ENCODE peak calls at places on chromosomes 4 and X, in eight cellular contexts. One of them, this sample, is unnamed.

GRCh38 chr4:97153042-97153441 is 990.2 kb downstream of the STPG2 start:
- DNase-seq in mammary epithelial cell: peak
- DNase-seq in G401: peak
- DNase-seq in HFF-Myc: no peak
- DNase-seq in mucosa of descending colon: no peak
- DNase-seq in NCI-H774: no peak
- DNase-seq in stimulated activated CD4-positive, alpha-beta T cell treated with anti-CD3 and anti-CD28 coated beads, Interleukin-12 subunit alpha, Interleukin-12 subunit beta, amount 100 ng/mL, for 4 hours: no peak
- DNase-seq in dorsolateral prefrontal cortex: no peak
- DNase-seq in this sample: no peak

GRCh38 chr4:158322119-158322518 is 111.8 kb downstream of the TMEM144 start:
- DNase-seq in mammary epithelial cell: no peak
- DNase-seq in NCI-H774: no peak
- DNase-seq in stimulated activated CD4-positive, alpha-beta T cell treated with anti-CD3 and anti-CD28 coated beads, Interleukin-12 subunit alpha, Interleukin-12 subunit beta, amount 100 ng/mL, for 4 hours: no peak
- DNase-seq in G401: no peak
- DNase-seq in HFF-Myc: no peak
- DNase-seq in dorsolateral prefrontal cortex: no peak
- DNase-seq in mucosa of descending colon: no peak
- DNase-seq in this sample: peak

GRCh38 chr4:82975792-82976191 is 34.8 kb downstream of the LIN54 start:
- DNase-seq in HFF-Myc: peak
- DNase-seq in dorsolateral prefrontal cortex: no peak
- DNase-seq in mammary epithelial cell: no peak
- DNase-seq in stimulated activated CD4-positive, alpha-beta T cell treated with anti-CD3 and anti-CD28 coated beads, Interleukin-12 subunit alpha, Interleukin-12 subunit beta, amount 100 ng/mL, for 4 hours: no peak
- DNase-seq in mucosa of descending colon: no peak
- DNase-seq in G401: no peak
- DNase-seq in NCI-H774: no peak
- DNase-seq in this sample: peak

GRCh38 chrX:140467211-140467610 is 37.7 kb downstream of the SOX3 start:
- DNase-seq in dorsolateral prefrontal cortex: no peak
- DNase-seq in G401: no peak
- DNase-seq in stimulated activated CD4-positive, alpha-beta T cell treated with anti-CD3 and anti-CD28 coated beads, Interleukin-12 subunit alpha, Interleukin-12 subunit beta, amount 100 ng/mL, for 4 hours: no peak
- DNase-seq in mucosa of descending colon: no peak
- DNase-seq in NCI-H774: no peak
- DNase-seq in HFF-Myc: no peak
- DNase-seq in mammary epithelial cell: no peak
- DNase-seq in this sample: peak

GRCh38 chr4:118752551-118752950 is 67.4 kb downstream of the METTL14 start:
- DNase-seq in HFF-Myc: no peak
- DNase-seq in mucosa of descending colon: no peak
- DNase-seq in dorsolateral prefrontal cortex: no peak
- DNase-seq in stimulated activated CD4-positive, alpha-beta T cell treated with anti-CD3 and anti-CD28 coated beads, Interleukin-12 subunit alpha, Interleukin-12 subunit beta, amount 100 ng/mL, for 4 hours: no peak
- DNase-seq in G401: no peak
- DNase-seq in mammary epithelial cell: no peak
- DNase-seq in NCI-H774: no peak
- DNase-seq in this sample: no peak

GRCh38 chr4:150619032-150619431 is 37.1 kb downstream of the MAB21L2 start:
- DNase-seq in mammary epithelial cell: no peak
- DNase-seq in stimulated activated CD4-positive, alpha-beta T cell treated with anti-CD3 and anti-CD28 coated beads, Interleukin-12 subunit alpha, Interleukin-12 subunit beta, amount 100 ng/mL, for 4 hours: no peak
- DNase-seq in NCI-H774: no peak
- DNase-seq in HFF-Myc: no peak
- DNase-seq in mucosa of descending colon: no peak
- DNase-seq in G401: no peak
- DNase-seq in dorsolateral prefrontal cortex: no peak
- DNase-seq in this sample: no peak

GRCh38 chr4:77172336-77172735 is 15.3 kb downstream of the CCNG2 start:
- DNase-seq in G401: no peak
- DNase-seq in mammary epithelial cell: peak
- DNase-seq in HFF-Myc: peak
- DNase-seq in dorsolateral prefrontal cortex: no peak
- DNase-seq in NCI-H774: no peak
- DNase-seq in stimulated activated CD4-positive, alpha-beta T cell treated with anti-CD3 and anti-CD28 coated beads, Interleukin-12 subunit alpha, Interleukin-12 subunit beta, amount 100 ng/mL, for 4 hours: no peak
- DNase-seq in mucosa of descending colon: no peak
- DNase-seq in this sample: peak

GRCh38 chr4:37002625-37003024 is 241.9 kb upstream of the NWD2 start:
- DNase-seq in dorsolateral prefrontal cortex: no peak
- DNase-seq in HFF-Myc: no peak
- DNase-seq in mammary epithelial cell: no peak
- DNase-seq in mucosa of descending colon: no peak
- DNase-seq in NCI-H774: no peak
- DNase-seq in stimulated activated CD4-positive, alpha-beta T cell treated with anti-CD3 and anti-CD28 coated beads, Interleukin-12 subunit alpha, Interleukin-12 subunit beta, amount 100 ng/mL, for 4 hours: no peak
- DNase-seq in G401: no peak
- DNase-seq in this sample: no peak

GRCh38 chr4:184457530-184458249 is 16.7 kb downstream of the IRF2 start:
- DNase-seq in stimulated activated CD4-positive, alpha-beta T cell treated with anti-CD3 and anti-CD28 coated beads, Interleukin-12 subunit alpha, Interleukin-12 subunit beta, amount 100 ng/mL, for 4 hours: no peak
- DNase-seq in mucosa of descending colon: no peak
- DNase-seq in NCI-H774: no peak
- DNase-seq in HFF-Myc: no peak
- DNase-seq in dorsolateral prefrontal cortex: no peak
- DNase-seq in G401: peak
- DNase-seq in mammary epithelial cell: no peak
- DNase-seq in this sample: no peak

GRCh38 chr4:75089206-75089605 is 156.3 kb downstream of the PARM1 start:
- DNase-seq in mammary epithelial cell: no peak
- DNase-seq in HFF-Myc: no peak
- DNase-seq in NCI-H774: no peak
- DNase-seq in dorsolateral prefrontal cortex: no peak
- DNase-seq in G401: no peak
- DNase-seq in stimulated activated CD4-positive, alpha-beta T cell treated with anti-CD3 and anti-CD28 coated beads, Interleukin-12 subunit alpha, Interleukin-12 subunit beta, amount 100 ng/mL, for 4 hours: no peak
- DNase-seq in mucosa of descending colon: no peak
- DNase-seq in this sample: no peak

GRCh38 chr4:80407246-80407645 is 71.7 kb downstream of the CFAP299 start:
- DNase-seq in mammary epithelial cell: no peak
- DNase-seq in dorsolateral prefrontal cortex: no peak
- DNase-seq in HFF-Myc: peak
- DNase-seq in G401: peak
- DNase-seq in NCI-H774: no peak
- DNase-seq in mucosa of descending colon: no peak
- DNase-seq in stimulated activated CD4-positive, alpha-beta T cell treated with anti-CD3 and anti-CD28 coated beads, Interleukin-12 subunit alpha, Interleukin-12 subunit beta, amount 100 ng/mL, for 4 hours: no peak
- DNase-seq in this sample: peak

GRCh38 chr4:17544831-17545234 is 29.9 kb downstream of the CLRN2 start:
- DNase-seq in HFF-Myc: no peak
- DNase-seq in dorsolateral prefrontal cortex: no peak
- DNase-seq in mucosa of descending colon: no peak
- DNase-seq in mammary epithelial cell: no peak
- DNase-seq in stimulated activated CD4-positive, alpha-beta T cell treated with anti-CD3 and anti-CD28 coated beads, Interleukin-12 subunit alpha, Interleukin-12 subunit beta, amount 100 ng/mL, for 4 hours: no peak
- DNase-seq in NCI-H774: peak
- DNase-seq in G401: peak
- DNase-seq in this sample: no peak

GRCh38 chr4:180789929-180790328 is 1453.3 kb upstream of the TENM3 start:
- DNase-seq in mucosa of descending colon: no peak
- DNase-seq in stimulated activated CD4-positive, alpha-beta T cell treated with anti-CD3 and anti-CD28 coated beads, Interleukin-12 subunit alpha, Interleukin-12 subunit beta, amount 100 ng/mL, for 4 hours: no peak
- DNase-seq in dorsolateral prefrontal cortex: no peak
- DNase-seq in HFF-Myc: no peak
- DNase-seq in mammary epithelial cell: no peak
- DNase-seq in G401: no peak
- DNase-seq in NCI-H774: no peak
- DNase-seq in this sample: no peak

GRCh38 chrX:53073115-53073581 is 9.0 kb upstream of the TSPYL2 start:
- DNase-seq in G401: peak
- DNase-seq in dorsolateral prefrontal cortex: no peak
- DNase-seq in NCI-H774: peak
- DNase-seq in stimulated activated CD4-positive, alpha-beta T cell treated with anti-CD3 and anti-CD28 coated beads, Interleukin-12 subunit alpha, Interleukin-12 subunit beta, amount 100 ng/mL, for 4 hours: no peak
- DNase-seq in mammary epithelial cell: no peak
- DNase-seq in mucosa of descending colon: no peak
- DNase-seq in HFF-Myc: no peak
- DNase-seq in this sample: no peak

GRCh38 chr4:6999172-7000086 is 43.7 kb upstream of the TADA2B start:
- DNase-seq in NCI-H774: no peak
- DNase-seq in G401: no peak
- DNase-seq in dorsolateral prefrontal cortex: no peak
- DNase-seq in stimulated activated CD4-positive, alpha-beta T cell treated with anti-CD3 and anti-CD28 coated beads, Interleukin-12 subunit alpha, Interleukin-12 subunit beta, amount 100 ng/mL, for 4 hours: no peak
- DNase-seq in mammary epithelial cell: peak
- DNase-seq in mucosa of descending colon: peak
- DNase-seq in HFF-Myc: no peak
- DNase-seq in this sample: no peak

GRCh38 chr4:126955292-126956191 is 677.2 kb upstream of the INTU start:
- DNase-seq in mucosa of descending colon: peak
- DNase-seq in mammary epithelial cell: no peak
- DNase-seq in stimulated activated CD4-positive, alpha-beta T cell treated with anti-CD3 and anti-CD28 coated beads, Interleukin-12 subunit alpha, Interleukin-12 subunit beta, amount 100 ng/mL, for 4 hours: no peak
- DNase-seq in dorsolateral prefrontal cortex: no peak
- DNase-seq in G401: no peak
- DNase-seq in HFF-Myc: no peak
- DNase-seq in NCI-H774: no peak
- DNase-seq in this sample: no peak

GRCh38 chr4:77618383-77619241 is 13.0 kb downstream of the CXCL13 start:
- DNase-seq in dorsolateral prefrontal cortex: peak
- DNase-seq in NCI-H774: peak
- DNase-seq in mucosa of descending colon: no peak
- DNase-seq in mammary epithelial cell: peak
- DNase-seq in G401: peak
- DNase-seq in HFF-Myc: peak
- DNase-seq in stimulated activated CD4-positive, alpha-beta T cell treated with anti-CD3 and anti-CD28 coated beads, Interleukin-12 subunit alpha, Interleukin-12 subunit beta, amount 100 ng/mL, for 4 hours: peak
- DNase-seq in this sample: peak

GRCh38 chr4:95181446-95182306 is 367.1 kb downstream of the UNC5C start:
- DNase-seq in stimulated activated CD4-positive, alpha-beta T cell treated with anti-CD3 and anti-CD28 coated beads, Interleukin-12 subunit alpha, Interleukin-12 subunit beta, amount 100 ng/mL, for 4 hours: peak
- DNase-seq in HFF-Myc: no peak
- DNase-seq in NCI-H774: no peak
- DNase-seq in mucosa of descending colon: no peak
- DNase-seq in mammary epithelial cell: no peak
- DNase-seq in G401: no peak
- DNase-seq in dorsolateral prefrontal cortex: peak
- DNase-seq in this sample: no peak

GRCh38 chr4:7872264-7872771 is 67.3 kb downstream of the AFAP1 start:
- DNase-seq in NCI-H774: no peak
- DNase-seq in dorsolateral prefrontal cortex: no peak
- DNase-seq in mucosa of descending colon: no peak
- DNase-seq in stimulated activated CD4-positive, alpha-beta T cell treated with anti-CD3 and anti-CD28 coated beads, Interleukin-12 subunit alpha, Interleukin-12 subunit beta, amount 100 ng/mL, for 4 hours: no peak
- DNase-seq in mammary epithelial cell: no peak
- DNase-seq in HFF-Myc: peak
- DNase-seq in G401: peak
- DNase-seq in this sample: peak

GRCh38 chrX:37330642-37331041 is 18.5 kb upstream of the PRRG1 start:
- DNase-seq in HFF-Myc: no peak
- DNase-seq in NCI-H774: no peak
- DNase-seq in mucosa of descending colon: no peak
- DNase-seq in stimulated activated CD4-positive, alpha-beta T cell treated with anti-CD3 and anti-CD28 coated beads, Interleukin-12 subunit alpha, Interleukin-12 subunit beta, amount 100 ng/mL, for 4 hours: no peak
- DNase-seq in mammary epithelial cell: no peak
- DNase-seq in dorsolateral prefrontal cortex: no peak
- DNase-seq in G401: no peak
- DNase-seq in this sample: no peak

GRCh38 chr4:187903700-187904099 is 91.9 kb upstream of the ZFP42 start:
- DNase-seq in G401: no peak
- DNase-seq in HFF-Myc: no peak
- DNase-seq in stimulated activated CD4-positive, alpha-beta T cell treated with anti-CD3 and anti-CD28 coated beads, Interleukin-12 subunit alpha, Interleukin-12 subunit beta, amount 100 ng/mL, for 4 hours: no peak
- DNase-seq in mucosa of descending colon: no peak
- DNase-seq in mammary epithelial cell: no peak
- DNase-seq in NCI-H774: no peak
- DNase-seq in dorsolateral prefrontal cortex: no peak
- DNase-seq in this sample: peak

GRCh38 chr4:119676101-119676500 is 47.5 kb upstream of the PDE5A start:
- DNase-seq in dorsolateral prefrontal cortex: no peak
- DNase-seq in HFF-Myc: no peak
- DNase-seq in NCI-H774: no peak
- DNase-seq in G401: no peak
- DNase-seq in mucosa of descending colon: no peak
- DNase-seq in mammary epithelial cell: no peak
- DNase-seq in stimulated activated CD4-positive, alpha-beta T cell treated with anti-CD3 and anti-CD28 coated beads, Interleukin-12 subunit alpha, Interleukin-12 subunit beta, amount 100 ng/mL, for 4 hours: no peak
- DNase-seq in this sample: no peak

GRCh38 chr4:173522160-173522873 is 7.7 kb downstream of the HAND2 start:
- DNase-seq in HFF-Myc: peak
- DNase-seq in dorsolateral prefrontal cortex: no peak
- DNase-seq in mucosa of descending colon: peak
- DNase-seq in NCI-H774: no peak
- DNase-seq in G401: no peak
- DNase-seq in mammary epithelial cell: no peak
- DNase-seq in stimulated activated CD4-positive, alpha-beta T cell treated with anti-CD3 and anti-CD28 coated beads, Interleukin-12 subunit alpha, Interleukin-12 subunit beta, amount 100 ng/mL, for 4 hours: no peak
- DNase-seq in this sample: peak

GRCh38 chr4:7199771-7200441 is 7.6 kb downstream of the SORCS2 start:
- DNase-seq in NCI-H774: no peak
- DNase-seq in stimulated activated CD4-positive, alpha-beta T cell treated with anti-CD3 and anti-CD28 coated beads, Interleukin-12 subunit alpha, Interleukin-12 subunit beta, amount 100 ng/mL, for 4 hours: no peak
- DNase-seq in dorsolateral prefrontal cortex: no peak
- DNase-seq in G401: no peak
- DNase-seq in mucosa of descending colon: peak
- DNase-seq in HFF-Myc: no peak
- DNase-seq in mammary epithelial cell: no peak
- DNase-seq in this sample: no peak

This sample was measured in EL.